ENCODE peak calls at places on chromosomes 7 and 10, in six cellular contexts. One of them, this sample, is unnamed.

GRCh38 chr7:27745064-27745583 is 5.2 kb downstream of the TAX1BP1 start:
- DNase-seq in H1: no peak
- DNase-seq in hepatocyte: peak; percentile 72
- DNase-seq in K562: no peak
- DNase-seq in mammary epithelial cell: peak; percentile 58
- DNase-seq in MM.1S: peak; percentile 23
- DNase-seq in this sample: peak; percentile 18

GRCh38 chr7:134820295-134820694 is 40.9 kb downstream of the CALD1 start:
- DNase-seq in H1: no peak
- DNase-seq in hepatocyte: no peak
- DNase-seq in K562: no peak
- DNase-seq in mammary epithelial cell: no peak
- DNase-seq in MM.1S: no peak
- DNase-seq in this sample: no peak

GRCh38 chr10:116038259-116038658 is 234.7 kb downstream of the GFRA1 start:
- DNase-seq in H1: no peak
- DNase-seq in hepatocyte: no peak
- DNase-seq in K562: no peak
- DNase-seq in mammary epithelial cell: no peak
- DNase-seq in MM.1S: no peak
- DNase-seq in this sample: no peak

GRCh38 chr7:86644282-86645173 is 819 bp downstream of the GRM3 start:
- DNase-seq in H1: no peak
- DNase-seq in hepatocyte: no peak
- DNase-seq in K562: no peak
- DNase-seq in mammary epithelial cell: no peak
- DNase-seq in MM.1S: no peak
- DNase-seq in this sample: peak; percentile 69

GRCh38 chr7:155456517-155456771 is 1.5 kb upstream of the EN2 start:
- DNase-seq in H1: no peak
- DNase-seq in hepatocyte: no peak
- DNase-seq in K562: no peak
- DNase-seq in mammary epithelial cell: no peak
- DNase-seq in MM.1S: no peak
- DNase-seq in this sample: no peak

GRCh38 chr7:91126762-91127161 is 137.5 kb upstream of the FZD1 start:
- DNase-seq in H1: no peak
- DNase-seq in hepatocyte: no peak
- DNase-seq in K562: no peak
- DNase-seq in mammary epithelial cell: no peak
- DNase-seq in MM.1S: no peak
- DNase-seq in this sample: peak; percentile 85

GRCh38 chr10:112235920-112236319 is 47.3 kb upstream of the TECTB start:
- DNase-seq in H1: no peak
- DNase-seq in hepatocyte: no peak
- DNase-seq in K562: no peak
- DNase-seq in mammary epithelial cell: peak; percentile 77
- DNase-seq in MM.1S: no peak
- DNase-seq in this sample: no peak

GRCh38 chr10:100972115-100972903 is 3.0 kb downstream of the SEMA4G start:
- DNase-seq in H1: no peak
- DNase-seq in hepatocyte: no peak
- DNase-seq in K562: no peak
- DNase-seq in mammary epithelial cell: no peak
- DNase-seq in MM.1S: no peak
- DNase-seq in this sample: no peak

GRCh38 chr7:158861004-158861787 is 4.8 kb downstream of the DYNC2I1 start:
- DNase-seq in H1: no peak
- DNase-seq in hepatocyte: no peak
- DNase-seq in K562: no peak
- DNase-seq in mammary epithelial cell: no peak
- DNase-seq in MM.1S: no peak
- DNase-seq in this sample: peak; percentile 26

GRCh38 chr7:14552060-14552459 is 350.5 kb downstream of the DGKB start:
- DNase-seq in H1: no peak
- DNase-seq in hepatocyte: no peak
- DNase-seq in K562: no peak
- DNase-seq in mammary epithelial cell: no peak
- DNase-seq in MM.1S: no peak
- DNase-seq in this sample: no peak

GRCh38 chr10:50624866-50625491 is 1.2 kb upstream of the SGMS1 start:
- DNase-seq in H1: peak; percentile 36
- DNase-seq in hepatocyte: peak; percentile 92
- DNase-seq in K562: peak; percentile 92
- DNase-seq in mammary epithelial cell: peak; percentile 58
- DNase-seq in MM.1S: peak; percentile 78
- DNase-seq in this sample: peak; percentile 87

GRCh38 chr7:80622531-80622930 is 15.9 kb upstream of the CD36 start:
- DNase-seq in H1: no peak
- DNase-seq in hepatocyte: no peak
- DNase-seq in K562: no peak
- DNase-seq in mammary epithelial cell: peak; percentile 23
- DNase-seq in MM.1S: no peak
- DNase-seq in this sample: no peak

GRCh38 chr7:26551740-26552139 is 260.1 kb downstream of the SNX10 start:
- DNase-seq in H1: no peak
- DNase-seq in hepatocyte: no peak
- DNase-seq in K562: no peak
- DNase-seq in mammary epithelial cell: no peak
- DNase-seq in MM.1S: no peak
- DNase-seq in this sample: no peak

GRCh38 chr7:157745721-157746709 is 409.2 kb downstream of the DNAJB6 start:
- DNase-seq in H1: no peak
- DNase-seq in hepatocyte: no peak
- DNase-seq in K562: no peak
- DNase-seq in mammary epithelial cell: no peak
- DNase-seq in MM.1S: no peak
- DNase-seq in this sample: no peak

GRCh38 chr10:92880233-92880861 is 32.0 kb downstream of the EXOC6 start:
- DNase-seq in H1: no peak
- DNase-seq in hepatocyte: peak; percentile 60
- DNase-seq in K562: no peak
- DNase-seq in mammary epithelial cell: peak; percentile 17
- DNase-seq in MM.1S: peak; percentile 59
- DNase-seq in this sample: peak; percentile 59

GRCh38 chr10:30059209-30060107 is at the start of gene JCAD:
- DNase-seq in H1: no peak
- DNase-seq in hepatocyte: peak; percentile 79
- DNase-seq in K562: peak; percentile 85
- DNase-seq in mammary epithelial cell: peak; percentile 15
- DNase-seq in MM.1S: peak; percentile 52
- DNase-seq in this sample: peak; percentile 90
- TF ChIP-seq EZH2 in H1: no peak
- TF ChIP-seq EZH2 in hepatocyte: no peak
- TF ChIP-seq EZH2 in K562: no peak
- TF ChIP-seq EZH2 in mammary epithelial cell: peak; percentile 52
- TF ChIP-seq EZH2 in MM.1S: no peak
- TF ChIP-seq EZH2 in this sample: no peak

GRCh38 chr7:37924399-37924798 is 4.0 kb downstream of the EPDR1 start:
- DNase-seq in H1: no peak
- DNase-seq in hepatocyte: no peak
- DNase-seq in K562: no peak
- DNase-seq in mammary epithelial cell: no peak
- DNase-seq in MM.1S: no peak
- DNase-seq in this sample: no peak

GRCh38 chr7:37921340-37921805 is 933 bp downstream of the EPDR1 start:
- DNase-seq in H1: no peak
- DNase-seq in hepatocyte: peak; percentile 50
- DNase-seq in K562: peak; percentile 72
- DNase-seq in mammary epithelial cell: no peak
- DNase-seq in MM.1S: peak; percentile 72
- DNase-seq in this sample: peak; percentile 68

GRCh38 chr7:37925620-37926019 is 5.2 kb downstream of the EPDR1 start:
- DNase-seq in H1: no peak
- DNase-seq in hepatocyte: no peak
- DNase-seq in K562: no peak
- DNase-seq in mammary epithelial cell: no peak
- DNase-seq in MM.1S: no peak
- DNase-seq in this sample: no peak

GRCh38 chr7:37921876-37922275 is 1.4 kb downstream of the EPDR1 start:
- DNase-seq in H1: no peak
- DNase-seq in hepatocyte: no peak
- DNase-seq in K562: no peak
- DNase-seq in mammary epithelial cell: no peak
- DNase-seq in MM.1S: no peak
- DNase-seq in this sample: no peak

DNA sequence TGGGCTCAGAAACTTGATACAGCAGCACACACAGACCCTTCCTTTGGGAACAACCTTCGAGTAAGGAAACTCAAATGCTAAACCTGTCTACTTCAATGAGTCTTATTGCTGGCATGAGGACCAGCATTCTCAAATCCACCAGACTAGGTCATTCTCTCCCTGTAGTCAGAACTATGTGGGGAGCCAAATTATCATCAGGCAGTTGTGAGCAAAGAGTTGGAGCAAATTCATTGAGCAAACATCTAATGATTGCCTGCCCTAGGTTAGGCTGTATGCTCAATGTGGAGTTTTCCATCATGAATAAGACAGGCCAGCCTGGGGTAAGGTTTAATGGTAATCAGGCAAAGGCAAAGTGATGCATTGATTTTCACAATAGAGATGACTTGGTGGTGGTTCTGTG is 3.6 kb downstream of the EPDR1 start:
- DNase-seq in H1: no peak
- DNase-seq in hepatocyte: no peak
- DNase-seq in K562: no peak
- DNase-seq in mammary epithelial cell: no peak
- DNase-seq in MM.1S: no peak
- DNase-seq in this sample: no peak
- H3K79me2 ChIP-seq in H1: no peaks in the 10 kb centered on the region
- H3K79me2 ChIP-seq in hepatocyte: no peaks in the 10 kb centered on the region
- H3K79me2 ChIP-seq in K562: no peaks in the 10 kb centered on the region
- H3K79me2 ChIP-seq in mammary epithelial cell: no peaks in the 10 kb centered on the region
- H3K79me2 ChIP-seq in MM.1S: peaks cover 74% of the 10 kb centered on the region
- H3K79me2 ChIP-seq in this sample: no peaks in the 10 kb centered on the region

DNA sequence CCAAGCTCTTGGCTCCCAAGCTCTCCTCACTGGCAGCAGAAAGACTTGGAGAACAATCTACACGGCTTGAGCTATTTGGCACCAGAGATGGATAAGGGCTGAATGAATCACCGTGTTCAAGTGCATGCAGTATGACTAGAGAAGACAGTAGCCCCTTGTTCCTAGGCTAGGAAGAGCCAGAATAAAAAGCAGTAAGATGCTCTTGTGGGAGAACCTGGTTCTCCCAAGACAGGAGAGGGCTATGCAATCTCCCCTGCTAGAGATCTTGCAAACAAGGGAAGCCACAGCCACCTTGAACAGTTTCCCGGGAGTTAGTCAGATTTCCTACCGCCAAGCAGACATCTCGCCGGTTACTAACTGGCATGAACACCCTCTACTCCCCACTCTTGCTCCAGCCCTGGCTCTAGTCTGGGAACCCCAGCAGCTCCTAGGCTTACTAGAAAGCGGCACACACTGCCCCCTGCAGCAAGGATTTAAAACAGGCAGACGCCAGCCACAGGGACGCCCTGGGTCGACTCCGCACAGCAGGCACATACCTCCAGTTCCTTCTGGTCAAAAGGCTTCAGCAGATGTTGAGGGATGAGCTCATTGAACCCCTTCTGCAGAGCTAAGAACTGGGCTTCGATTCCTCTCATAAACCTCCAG is 107.3 kb downstream of the SMURF1 start:
- DNase-seq in H1: peak; percentile 41
- DNase-seq in hepatocyte: peak; percentile 34
- DNase-seq in K562: peak; percentile 45
- DNase-seq in mammary epithelial cell: peak; percentile 20
- DNase-seq in MM.1S: no peak
- DNase-seq in this sample: peak; percentile 73
- TF ChIP-seq CTCF in H1: peak; percentile 74
- TF ChIP-seq CTCF in hepatocyte: peak; percentile 27
- TF ChIP-seq CTCF in K562: peak; percentile 53
- TF ChIP-seq CTCF in mammary epithelial cell: peak; percentile 15
- TF ChIP-seq CTCF in MM.1S: peak; percentile 15
- TF ChIP-seq CTCF in this sample: peak; percentile 62

GRCh38 chr7:20785211-20786048 is 1.3 kb downstream of the SP8 start:
- DNase-seq in H1: no peak
- DNase-seq in hepatocyte: peak; percentile 56
- DNase-seq in K562: no peak
- DNase-seq in mammary epithelial cell: peak; percentile 48
- DNase-seq in MM.1S: no peak
- DNase-seq in this sample: peak; percentile 71
- TF ChIP-seq EZH2 in H1: no peak
- TF ChIP-seq EZH2 in hepatocyte: peak; percentile 23
- TF ChIP-seq EZH2 in K562: no peak
- TF ChIP-seq EZH2 in mammary epithelial cell: no peak
- TF ChIP-seq EZH2 in MM.1S: no peak
- TF ChIP-seq EZH2 in this sample: no peak

GRCh38 chr10:32932330-32932729 is 25.7 kb downstream of the ITGB1 start:
- DNase-seq in H1: no peak
- DNase-seq in hepatocyte: no peak
- DNase-seq in K562: no peak
- DNase-seq in mammary epithelial cell: no peak
- DNase-seq in MM.1S: no peak
- DNase-seq in this sample: no peak

GRCh38 chr10:32923849-32924248 is 34.2 kb downstream of the ITGB1 start:
- DNase-seq in H1: no peak
- DNase-seq in hepatocyte: no peak
- DNase-seq in K562: no peak
- DNase-seq in mammary epithelial cell: no peak
- DNase-seq in MM.1S: no peak
- DNase-seq in this sample: no peak

GRCh38 chr10:32931593-32931992 is 26.4 kb downstream of the ITGB1 start:
- DNase-seq in H1: no peak
- DNase-seq in hepatocyte: no peak
- DNase-seq in K562: no peak
- DNase-seq in mammary epithelial cell: no peak
- DNase-seq in MM.1S: peak; percentile 55
- DNase-seq in this sample: no peak

GRCh38 chr10:32929634-32930033 is 28.4 kb downstream of the ITGB1 start:
- DNase-seq in H1: no peak
- DNase-seq in hepatocyte: no peak
- DNase-seq in K562: no peak
- DNase-seq in mammary epithelial cell: peak; percentile 88
- DNase-seq in MM.1S: no peak
- DNase-seq in this sample: no peak

DNA sequence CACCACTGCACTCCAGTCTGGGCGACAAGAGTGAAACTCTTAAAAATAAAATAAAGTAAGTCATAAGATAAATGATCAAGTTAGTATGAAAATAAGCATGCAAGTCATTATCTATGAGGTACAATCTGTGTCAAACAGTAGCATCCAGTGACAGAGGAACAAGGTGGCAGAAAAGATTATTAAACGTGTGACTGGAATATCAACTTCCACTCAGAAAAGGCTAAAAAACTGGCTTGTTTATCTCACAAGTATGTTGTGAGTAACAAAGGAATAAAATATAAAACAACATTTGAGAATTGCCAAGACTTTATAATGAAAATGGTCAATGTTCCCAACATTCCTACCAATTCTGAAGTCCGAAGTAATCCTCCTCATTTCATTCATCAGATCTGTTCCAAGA is 30.3 kb downstream of the ITGB1 start:
- DNase-seq in H1: no peak
- DNase-seq in hepatocyte: no peak
- DNase-seq in K562: no peak
- DNase-seq in mammary epithelial cell: no peak
- DNase-seq in MM.1S: no peak
- DNase-seq in this sample: no peak
- H3K79me2 ChIP-seq in H1: peaks cover 19% of the 10 kb centered on the region
- H3K79me2 ChIP-seq in hepatocyte: peaks cover 55% of the 10 kb centered on the region
- H3K79me2 ChIP-seq in K562: peaks cover 32% of the 10 kb centered on the region
- H3K79me2 ChIP-seq in mammary epithelial cell: peaks cover 93% of the 10 kb centered on the region
- H3K79me2 ChIP-seq in MM.1S: no peaks in the 10 kb centered on the region
- H3K79me2 ChIP-seq in this sample: peaks cover 4% of the 10 kb centered on the region